ENCODE peak calls at places on chromosomes 1 and 21, in seven cellular contexts. One of them, this sample, is unnamed.

GRCh38 chr21:36773111-36773510 is 74.2 kb downstream of the SIM2 start:
- DNase-seq in COR-L47: no peak
- DNase-seq in WTC11: no peak
- DNase-seq in stimulated activated CD4-positive, alpha-beta T cell treated with anti-CD3 and anti-CD28 coated beads, Interleukin-1b, Interleukin-23, amount 100 ng/mL, for 4 hours: no peak
- DNase-seq in amniotic stem cell: peak; percentile 33
- DNase-seq in hypothalamus: no peak
- DNase-seq in NB4: no peak
- DNase-seq in this sample: peak; percentile 65

GRCh38 chr1:74508449-74508848 is 4.0 kb downstream of the LRRC53 start:
- DNase-seq in stimulated activated CD4-positive, alpha-beta T cell treated with anti-CD3 and anti-CD28 coated beads, Interleukin-1b, Interleukin-23, amount 100 ng/mL, for 4 hours: no peak
- DNase-seq in NB4: no peak
- DNase-seq in COR-L47: no peak
- DNase-seq in amniotic stem cell: no peak
- DNase-seq in WTC11: no peak
- DNase-seq in hypothalamus: no peak
- DNase-seq in this sample: no peak

GRCh38 chr1:185720633-185721272 is 13.4 kb upstream of the HMCN1 start:
- DNase-seq in stimulated activated CD4-positive, alpha-beta T cell treated with anti-CD3 and anti-CD28 coated beads, Interleukin-1b, Interleukin-23, amount 100 ng/mL, for 4 hours: no peak
- DNase-seq in amniotic stem cell: no peak
- DNase-seq in NB4: peak; percentile 22
- DNase-seq in hypothalamus: no peak
- DNase-seq in COR-L47: no peak
- DNase-seq in WTC11: no peak
- DNase-seq in this sample: no peak

GRCh38 chr1:35243681-35244080 is 24.8 kb upstream of the ZMYM4 start:
- DNase-seq in stimulated activated CD4-positive, alpha-beta T cell treated with anti-CD3 and anti-CD28 coated beads, Interleukin-1b, Interleukin-23, amount 100 ng/mL, for 4 hours: no peak
- DNase-seq in NB4: peak; percentile 19
- DNase-seq in hypothalamus: no peak
- DNase-seq in COR-L47: peak; percentile 11
- DNase-seq in amniotic stem cell: no peak
- DNase-seq in WTC11: no peak
- DNase-seq in this sample: no peak

GRCh38 chr1:224245188-224245587 is 62.1 kb downstream of the DEGS1 start:
- DNase-seq in stimulated activated CD4-positive, alpha-beta T cell treated with anti-CD3 and anti-CD28 coated beads, Interleukin-1b, Interleukin-23, amount 100 ng/mL, for 4 hours: no peak
- DNase-seq in hypothalamus: peak; percentile 16
- DNase-seq in WTC11: no peak
- DNase-seq in COR-L47: no peak
- DNase-seq in amniotic stem cell: no peak
- DNase-seq in NB4: peak; percentile 41
- DNase-seq in this sample: no peak

GRCh38 chr1:154784924-154785531 is 85.1 kb downstream of the KCNN3 start:
- DNase-seq in NB4: no peak
- DNase-seq in COR-L47: no peak
- DNase-seq in hypothalamus: no peak
- DNase-seq in stimulated activated CD4-positive, alpha-beta T cell treated with anti-CD3 and anti-CD28 coated beads, Interleukin-1b, Interleukin-23, amount 100 ng/mL, for 4 hours: peak; percentile 36
- DNase-seq in WTC11: no peak
- DNase-seq in amniotic stem cell: no peak
- DNase-seq in this sample: no peak

GRCh38 chr21:43372663-43373386 is 54.1 kb downstream of the SIK1 start:
- DNase-seq in hypothalamus: no peak
- DNase-seq in amniotic stem cell: no peak
- DNase-seq in COR-L47: no peak
- DNase-seq in stimulated activated CD4-positive, alpha-beta T cell treated with anti-CD3 and anti-CD28 coated beads, Interleukin-1b, Interleukin-23, amount 100 ng/mL, for 4 hours: no peak
- DNase-seq in WTC11: no peak
- DNase-seq in NB4: no peak
- DNase-seq in this sample: no peak

GRCh38 chr1:32925360-32926142 is 24.4 kb upstream of the TMEM54 start:
- DNase-seq in NB4: no peak
- DNase-seq in COR-L47: no peak
- DNase-seq in stimulated activated CD4-positive, alpha-beta T cell treated with anti-CD3 and anti-CD28 coated beads, Interleukin-1b, Interleukin-23, amount 100 ng/mL, for 4 hours: no peak
- DNase-seq in WTC11: peak; percentile 53
- DNase-seq in hypothalamus: no peak
- DNase-seq in amniotic stem cell: no peak
- DNase-seq in this sample: no peak

GRCh38 chr1:226617109-226617508 is 68.5 kb downstream of the STUM start:
- DNase-seq in NB4: no peak
- DNase-seq in stimulated activated CD4-positive, alpha-beta T cell treated with anti-CD3 and anti-CD28 coated beads, Interleukin-1b, Interleukin-23, amount 100 ng/mL, for 4 hours: no peak
- DNase-seq in hypothalamus: no peak
- DNase-seq in WTC11: no peak
- DNase-seq in amniotic stem cell: no peak
- DNase-seq in COR-L47: no peak
- DNase-seq in this sample: no peak

GRCh38 chr21:26850116-26850643 is 5.0 kb upstream of the ADAMTS1 start:
- DNase-seq in amniotic stem cell: no peak
- DNase-seq in COR-L47: peak; percentile 47
- DNase-seq in NB4: peak; percentile 45
- DNase-seq in stimulated activated CD4-positive, alpha-beta T cell treated with anti-CD3 and anti-CD28 coated beads, Interleukin-1b, Interleukin-23, amount 100 ng/mL, for 4 hours: no peak
- DNase-seq in hypothalamus: no peak
- DNase-seq in WTC11: no peak
- DNase-seq in this sample: no peak

GRCh38 chr1:180513531-180513930 is 11.2 kb upstream of the ACBD6 start:
- DNase-seq in hypothalamus: no peak
- DNase-seq in NB4: no peak
- DNase-seq in amniotic stem cell: no peak
- DNase-seq in COR-L47: no peak
- DNase-seq in stimulated activated CD4-positive, alpha-beta T cell treated with anti-CD3 and anti-CD28 coated beads, Interleukin-1b, Interleukin-23, amount 100 ng/mL, for 4 hours: no peak
- DNase-seq in WTC11: no peak
- DNase-seq in this sample: no peak

GRCh38 chr1:10899490-10900264 is 103.2 kb upstream of the CASZ1 start:
- DNase-seq in amniotic stem cell: no peak
- DNase-seq in WTC11: no peak
- DNase-seq in stimulated activated CD4-positive, alpha-beta T cell treated with anti-CD3 and anti-CD28 coated beads, Interleukin-1b, Interleukin-23, amount 100 ng/mL, for 4 hours: no peak
- DNase-seq in hypothalamus: no peak
- DNase-seq in COR-L47: no peak
- DNase-seq in NB4: peak; percentile 42
- DNase-seq in this sample: no peak

GRCh38 chr1:97668945-97669344 is 251.9 kb downstream of the DPYD start:
- DNase-seq in hypothalamus: no peak
- DNase-seq in stimulated activated CD4-positive, alpha-beta T cell treated with anti-CD3 and anti-CD28 coated beads, Interleukin-1b, Interleukin-23, amount 100 ng/mL, for 4 hours: no peak
- DNase-seq in COR-L47: no peak
- DNase-seq in NB4: peak; percentile 29
- DNase-seq in amniotic stem cell: no peak
- DNase-seq in WTC11: no peak
- DNase-seq in this sample: no peak

GRCh38 chr1:52072291-52072690 is 16.2 kb downstream of the BTF3L4 start:
- DNase-seq in hypothalamus: no peak
- DNase-seq in WTC11: no peak
- DNase-seq in amniotic stem cell: no peak
- DNase-seq in NB4: no peak
- DNase-seq in COR-L47: no peak
- DNase-seq in stimulated activated CD4-positive, alpha-beta T cell treated with anti-CD3 and anti-CD28 coated beads, Interleukin-1b, Interleukin-23, amount 100 ng/mL, for 4 hours: no peak
- DNase-seq in this sample: no peak

GRCh38 chr21:38349111-38349746 is 92.4 kb downstream of the KCNJ15 start:
- DNase-seq in WTC11: no peak
- DNase-seq in COR-L47: peak; percentile 8
- DNase-seq in stimulated activated CD4-positive, alpha-beta T cell treated with anti-CD3 and anti-CD28 coated beads, Interleukin-1b, Interleukin-23, amount 100 ng/mL, for 4 hours: no peak
- DNase-seq in NB4: no peak
- DNase-seq in hypothalamus: no peak
- DNase-seq in amniotic stem cell: peak; percentile 35
- DNase-seq in this sample: no peak

GRCh38 chr1:158931055-158931737 is at the start of gene PYHIN1:
- DNase-seq in WTC11: no peak
- DNase-seq in NB4: peak; percentile 62
- DNase-seq in COR-L47: no peak
- DNase-seq in stimulated activated CD4-positive, alpha-beta T cell treated with anti-CD3 and anti-CD28 coated beads, Interleukin-1b, Interleukin-23, amount 100 ng/mL, for 4 hours: no peak
- DNase-seq in hypothalamus: no peak
- DNase-seq in amniotic stem cell: no peak
- DNase-seq in this sample: no peak

GRCh38 chr1:32703479-32704291 is 1.1 kb upstream of the SYNC start:
- DNase-seq in hypothalamus: peak; percentile 23
- DNase-seq in stimulated activated CD4-positive, alpha-beta T cell treated with anti-CD3 and anti-CD28 coated beads, Interleukin-1b, Interleukin-23, amount 100 ng/mL, for 4 hours: no peak
- DNase-seq in NB4: no peak
- DNase-seq in COR-L47: no peak
- DNase-seq in WTC11: no peak
- DNase-seq in amniotic stem cell: peak; percentile 84
- DNase-seq in this sample: peak; percentile 96

GRCh38 chr1:248807067-248807737 is 18.5 kb downstream of the SH3BP5L start:
- DNase-seq in amniotic stem cell: no peak
- DNase-seq in stimulated activated CD4-positive, alpha-beta T cell treated with anti-CD3 and anti-CD28 coated beads, Interleukin-1b, Interleukin-23, amount 100 ng/mL, for 4 hours: peak; percentile 53
- DNase-seq in hypothalamus: peak; percentile 67
- DNase-seq in COR-L47: peak; percentile 41
- DNase-seq in WTC11: peak; percentile 66
- DNase-seq in NB4: peak; percentile 84
- DNase-seq in this sample: no peak

GRCh38 chr21:41726970-41727783 is 39.7 kb downstream of the RIPK4 start:
- DNase-seq in hypothalamus: no peak
- DNase-seq in NB4: peak; percentile 20
- DNase-seq in stimulated activated CD4-positive, alpha-beta T cell treated with anti-CD3 and anti-CD28 coated beads, Interleukin-1b, Interleukin-23, amount 100 ng/mL, for 4 hours: no peak
- DNase-seq in COR-L47: no peak
- DNase-seq in amniotic stem cell: no peak
- DNase-seq in WTC11: no peak
- DNase-seq in this sample: peak; percentile 62

GRCh38 chr1:41367102-41367537 is 5.9 kb downstream of the FOXO6 start:
- DNase-seq in hypothalamus: no peak
- DNase-seq in stimulated activated CD4-positive, alpha-beta T cell treated with anti-CD3 and anti-CD28 coated beads, Interleukin-1b, Interleukin-23, amount 100 ng/mL, for 4 hours: no peak
- DNase-seq in WTC11: no peak
- DNase-seq in COR-L47: no peak
- DNase-seq in NB4: no peak
- DNase-seq in amniotic stem cell: no peak
- DNase-seq in this sample: no peak